ENCODE peak calls at places on chromosomes 4 and X, in nine cellular contexts. O, N, S, I, B, K, W, C and E are unnamed samples.
A peak's percentile ranks its signal among the peaks of the same experiment; 100 is the strongest.

GRCh38 chrX:86066998-86067397 is 19.6 kb upstream of the CHM start:
- DNase-seq in K (no peak), O (no peak), B (no peak), I (no peak), S (no peak), W (peak; percentile 16), C (no peak), N (no peak), E (no peak)

GRCh38 chrX:63424063-63424462 is 72.9 kb upstream of the SPIN4 start:
- DNase-seq in N (peak; percentile 88), I (no peak), O (no peak), S (no peak), C (no peak), W (no peak), B (no peak), K (no peak), E (no peak)

GRCh38 chr4:55757356-55758024 is 62.1 kb upstream of the EXOC1L start:
- DNase-seq in O (no peak), I (no peak), C (no peak), W (no peak), B (no peak), N (peak; percentile 15), K (no peak), S (no peak), E (no peak)

GRCh38 chr4:164536829-164537228 is 217.1 kb upstream of the SMIM31 start:
- DNase-seq in I (no peak), C (no peak), W (peak; percentile 31), B (no peak), S (no peak), O (peak; percentile 52), N (peak; percentile 99), K (no peak), E (no peak)

GRCh38 chrX:65451663-65452062 is 82.9 kb downstream of the LAS1L start:
- DNase-seq in K (peak; percentile 63), N (peak; percentile 44), B (no peak), C (no peak), S (no peak), I (no peak), O (no peak), W (peak; percentile 35), E (no peak)

GRCh38 chr4:158202475-158202874 is 7.8 kb upstream of the TMEM144 start:
- DNase-seq in N (no peak), K (peak; percentile 59), I (no peak), S (no peak), O (no peak), C (no peak), W (no peak), B (no peak), E (no peak)

GRCh38 chr4:6184169-6184568 is 16.2 kb downstream of the JAKMIP1 start:
- DNase-seq in W (no peak), C (no peak), N (no peak), B (no peak), O (no peak), K (peak; percentile 23), I (no peak), S (no peak), E (no peak)

GRCh38 chrX:144730486-144730885 is 516.8 kb upstream of the SPANXN1 start:
- DNase-seq in C (no peak), B (no peak), K (no peak), O (peak; percentile 64), I (no peak), S (no peak), N (no peak), W (no peak), E (no peak)

GRCh38 chr4:24888945-24889344 is 23.9 kb downstream of the CCDC149 start:
- DNase-seq in N (no peak), K (no peak), I (no peak), B (no peak), S (no peak), O (no peak), C (no peak), W (no peak), E (no peak)

GRCh38 chrX:149455934-149456333 is 49.2 kb downstream of the IDS start:
- DNase-seq in S (no peak), I (no peak), K (no peak), B (no peak), C (no peak), N (no peak), W (no peak), O (no peak), E (no peak)

GRCh38 chr4:15488658-15489470 is 19.2 kb downstream of the CC2D2A start:
- DNase-seq in K (no peak), I (no peak), O (peak; percentile 77), N (no peak), C (no peak), W (no peak), B (peak; percentile 79), S (no peak), E (no peak)

GRCh38 chrX:1400049-1400448 is 8.1 kb upstream of the SLC25A6 start:
- DNase-seq in W (no peak), S (peak; percentile 43), B (no peak), C (no peak), N (no peak), O (no peak), I (peak; percentile 45), K (no peak), E (no peak)

GRCh38 chr4:40212674-40213504 is 16.1 kb downstream of the RHOH start:
- DNase-seq in B (no peak), I (no peak), K (no peak), S (no peak), C (no peak), O (no peak), W (no peak), N (no peak), E (no peak)

GRCh38 chr4:173125216-173125812 is 43.3 kb upstream of the GALNT7 start:
- DNase-seq in B (no peak), S (no peak), C (no peak), K (no peak), N (no peak), W (no peak), O (no peak), I (no peak), E (no peak)

GRCh38 chr4:31692407-31692940 is 972.3 kb downstream of the PCDH7 start:
- DNase-seq in I (no peak), N (no peak), B (no peak), W (peak; percentile 3), S (no peak), K (peak; percentile 8), O (no peak), C (no peak), E (no peak)

GRCh38 chrX:119067023-119067739 is 5.6 kb upstream of the CT47C1 start:
- DNase-seq in W (peak; percentile 50), N (peak; percentile 47), C (peak; percentile 63), I (no peak), O (peak; percentile 16), S (no peak), B (peak; percentile 15), K (peak; percentile 37), E (no peak)

DNA sequence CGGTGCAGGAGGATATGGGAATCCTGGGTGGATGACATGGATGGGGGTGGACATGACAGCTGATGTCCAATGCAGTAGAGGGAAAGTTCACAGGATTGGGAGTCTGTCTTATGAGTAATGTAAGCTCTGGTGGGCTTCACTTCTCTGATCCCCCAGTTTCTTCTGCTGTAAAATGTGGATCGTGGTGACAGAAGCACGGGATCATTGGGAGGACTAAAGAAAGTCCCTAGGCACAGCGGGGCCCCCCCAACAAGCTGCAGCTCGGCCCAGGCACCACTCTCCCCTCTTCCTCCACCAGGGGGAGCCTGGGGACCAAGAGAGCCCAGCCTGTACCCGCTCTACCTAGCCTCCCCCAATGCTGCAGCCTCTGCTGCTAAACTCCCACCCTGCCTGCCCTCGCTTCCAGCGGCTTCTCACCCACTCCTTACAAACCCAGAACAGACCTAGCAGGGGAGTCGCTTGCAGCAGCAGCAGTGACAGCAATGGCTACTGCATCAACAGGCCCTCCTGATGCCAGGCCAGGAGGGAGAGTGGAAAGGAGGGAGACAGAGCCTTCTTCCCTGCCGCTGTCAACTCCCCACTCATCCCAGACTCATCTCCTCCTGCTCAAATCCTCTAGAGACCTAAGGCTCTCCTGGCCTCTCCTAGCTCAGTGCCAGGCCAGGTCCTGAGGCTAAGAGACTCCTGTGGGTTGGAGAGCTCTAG is 36.1 kb upstream of the IQSEC2 start:
- DNase-seq in W (peak; percentile 48), N (peak; percentile 47), B (no peak), I (peak; percentile 72), K (peak; percentile 41), S (peak; percentile 81), O (no peak), C (peak; percentile 71), E (no peak)
- H3K4me3 ChIP-seq in W (no peak overlapping the region), N (no peak overlapping the region), B (no peak overlapping the region), I (no peak overlapping the region), K (no peak overlapping the region), S (no peak overlapping the region), O (no peak overlapping the region), C (no peak overlapping the region), E (no peak overlapping the region)

GRCh38 chr4:102827674-102828496 is 534 bp upstream of the UBE2D3 start:
- DNase-seq in W (peak; percentile 100), I (peak; percentile 99), B (peak; percentile 100), K (peak; percentile 100), S (peak; percentile 100), N (peak; percentile 100), C (peak; percentile 98), O (peak; percentile 100), E (peak; percentile 100)
- TF ChIP-seq CTCF in W (no peak), I (peak; percentile 8), B (no peak), K (peak; percentile 19), S (no peak), N (peak; percentile 9), C (no peak), O (no peak), E (peak; percentile 2)

DNA sequence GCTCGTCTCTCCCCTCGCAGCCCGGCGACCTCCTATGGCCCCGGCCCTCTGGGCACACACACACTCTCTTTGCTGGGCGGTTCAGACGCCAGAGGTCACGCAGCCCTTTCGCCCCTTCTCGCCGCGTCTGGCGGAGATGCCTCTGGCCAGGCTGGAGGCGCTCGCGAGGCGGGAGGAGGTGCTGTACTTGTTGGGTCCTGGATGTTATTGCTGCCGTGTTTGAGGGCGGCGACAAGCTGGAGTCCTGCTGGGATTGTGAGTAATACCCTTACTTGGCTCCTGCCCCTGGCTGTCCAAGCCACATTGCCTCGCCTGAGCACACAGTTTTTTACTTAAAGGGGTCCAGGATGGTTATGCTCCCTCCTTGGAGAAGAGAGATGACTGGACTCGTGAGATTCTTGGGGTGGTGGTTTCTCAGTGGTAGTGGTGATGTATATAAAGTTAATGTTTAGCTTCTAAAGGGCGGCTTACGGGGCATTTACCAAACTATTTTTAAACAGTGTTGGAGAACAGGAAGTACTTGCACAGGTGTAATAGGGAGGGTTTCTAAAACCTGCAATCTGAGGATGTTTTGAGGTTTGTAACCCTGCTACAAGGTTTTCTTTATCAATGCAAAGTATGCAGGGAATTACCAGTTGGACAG is 572 bp downstream of the USP53 start:
- DNase-seq in S (peak; percentile 97), I (peak; percentile 93), W (peak; percentile 91), C (peak; percentile 82), N (peak; percentile 92), K (peak; percentile 83), O (peak; percentile 83), B (peak; percentile 75), E (peak; percentile 50)
- H3K4me3 ChIP-seq in S (peak overlapping the region; percentile 98), I (peak overlapping the region; percentile 76), W (peak overlapping the region; percentile 82), C (peak overlapping the region; percentile 90), N (peak overlapping the region; percentile 78), K (peak overlapping the region; percentile 90), O (peak overlapping the region; percentile 91), B (peak overlapping the region; percentile 81), E (peak overlapping the region; percentile 94)

DNA sequence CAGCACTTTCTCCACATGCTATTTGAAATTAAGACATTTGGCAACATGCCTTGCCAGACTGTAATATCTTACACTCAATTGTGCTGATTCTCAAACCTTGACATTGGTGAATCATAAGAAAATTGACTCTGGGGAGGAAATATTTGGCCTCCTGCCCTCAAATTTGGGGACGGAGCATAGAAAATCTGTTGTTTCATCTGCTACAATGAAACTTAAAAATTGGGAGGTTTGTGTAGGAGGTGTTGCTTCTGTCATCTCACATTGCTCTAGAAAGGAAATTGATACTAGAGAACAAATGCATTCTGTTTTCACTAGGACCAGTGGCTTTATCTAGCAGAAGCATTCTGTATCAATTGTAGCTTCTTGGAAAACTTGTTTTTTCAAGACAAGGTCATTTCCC is 5.3 kb downstream of the OCRL start:
- DNase-seq in O (no peak), W (no peak), B (no peak), I (no peak), C (no peak), K (no peak), S (no peak), N (no peak), E (no peak)
- TF ChIP-seq CTCF in O (no peak), W (no peak), B (no peak), I (no peak), C (no peak), K (no peak), S (no peak), N (no peak), E (no peak)